ENCODE peak calls at places on chromosomes 4 and X, in five cellular contexts. K is NCI-H1417 treated with DMSO at 0.1 percent for 48 hours, P is DMS 273 treated with DMSO at 0.1 percent for 48 hours, U is spleen, X is hepatocyte. N is an unnamed sample.

GRCh38 chr4:175427751-175428150 is 384.3 kb downstream of the GPM6A start:
- DNase-seq in K (no peak), X (no peak), P (no peak), U (no peak), N (no peak)

GRCh38 chr4:154073107-154073817 is 284.4 kb upstream of the SFRP2 start:
- DNase-seq in U (no peak), K (no peak), P (no peak), X (no peak), N (no peak)

GRCh38 chr4:89682808-89683207 is 154.2 kb downstream of the SNCA start:
- DNase-seq in X (peak; percentile 10), K (no peak), U (no peak), P (no peak), N (no peak)

GRCh38 chrX:97074400-97074799 is 190.7 kb downstream of the RPA4 start:
- DNase-seq in U (no peak), X (no peak), P (no peak), K (no peak), N (no peak)

GRCh38 chr4:174550541-174550940 is 28.3 kb upstream of the HPGD start:
- DNase-seq in K (no peak), X (no peak), U (no peak), P (no peak), N (no peak)

GRCh38 chr4:81465668-81466357 is 5.9 kb downstream of the RASGEF1B start:
- DNase-seq in U (no peak), K (no peak), P (no peak), X (no peak), N (peak; percentile 36)

GRCh38 chr4:180028682-180029081 is 2214.5 kb upstream of the TENM3 start:
- DNase-seq in X (peak; percentile 77), K (no peak), U (peak; percentile 76), P (no peak), N (peak; percentile 63)

GRCh38 chr4:7763788-7764187 is 175.9 kb downstream of the AFAP1 start:
- DNase-seq in P (no peak), K (no peak), X (no peak), U (peak; percentile 38), N (no peak)

GRCh38 chr4:7956306-7957112 is 16.8 kb upstream of the AFAP1 start:
- DNase-seq in U (peak; percentile 82), K (no peak), P (no peak), X (no peak), N (no peak)

GRCh38 chr4:147102596-147102995 is 156.9 kb upstream of the TTC29 start:
- DNase-seq in P (no peak), U (no peak), K (no peak), X (no peak), N (no peak)

GRCh38 chr4:79016878-79017277 is 77.6 kb upstream of the PAQR3 start:
- DNase-seq in P (no peak), K (no peak), X (no peak), U (no peak), N (no peak)

GRCh38 chr4:9933184-9933583 is 88.1 kb downstream of the SLC2A9 start:
- DNase-seq in P (no peak), U (no peak), K (no peak), X (no peak), N (no peak)

GRCh38 chr4:183906736-183907651 is 1.9 kb downstream of the STOX2 start:
- DNase-seq in P (no peak), U (no peak), K (no peak), X (peak; percentile 18), N (no peak)

GRCh38 chr4:2981256-2981804 is 18.0 kb downstream of the GRK4 start:
- DNase-seq in P (no peak), K (no peak), U (no peak), X (no peak), N (no peak)

GRCh38 chrX:147183161-147183560 is 368.6 kb upstream of the CXorf51A start:
- DNase-seq in U (no peak), X (no peak), K (no peak), P (no peak), N (no peak)

GRCh38 chrX:12439396-12439795 is 301.1 kb downstream of the FRMPD4 start:
- DNase-seq in K (no peak), X (no peak), U (no peak), P (no peak), N (no peak)

GRCh38 chr4:7424553-7425111 is 10.1 kb downstream of the PSAPL1 start:
- DNase-seq in P (no peak), K (no peak), X (no peak), U (peak; percentile 67), N (no peak)

GRCh38 chrX:119389854-119390501 is 9.2 kb upstream of the SLC25A43 start:
- DNase-seq in K (no peak), P (no peak), U (no peak), X (no peak), N (no peak)

GRCh38 chr4:113467581-113467980 is 294.0 kb downstream of the CAMK2D start:
- DNase-seq in U (no peak), P (no peak), K (no peak), X (no peak), N (no peak)

GRCh38 chrX:14896273-14896672 is 23.1 kb downstream of the MOSPD2 start:
- DNase-seq in X (no peak), U (no peak), K (no peak), P (no peak), N (no peak)

GRCh38 chr4:12844111-12844510 is 640.0 kb downstream of the RAB28 start:
- DNase-seq in U (no peak), X (no peak), P (no peak), K (no peak), N (no peak)

GRCh38 chr4:153471691-153472080 is 5.5 kb downstream of the TMEM131L start:
- DNase-seq in U (no peak), K (no peak), X (no peak), P (no peak), N (no peak)

GRCh38 chr4:80112236-80112635 is 39.2 kb upstream of the ANTXR2 start:
- DNase-seq in U (no peak), P (no peak), X (no peak), K (no peak), N (no peak)

GRCh38 chr4:152773322-152773721 is 6.2 kb downstream of the TIGD4 start:
- DNase-seq in P (no peak), X (no peak), U (no peak), K (no peak), N (no peak)

GRCh38 chrX:17375631-17376380 is 806 bp downstream of the NHS start:
- DNase-seq in X (peak; percentile 46), P (no peak), K (no peak), U (peak; percentile 71), N (peak; percentile 34)

GRCh38 chr4:96675916-96676315 is 836.0 kb downstream of the PDHA2 start:
- DNase-seq in U (no peak), K (no peak), X (no peak), P (no peak), N (no peak)

GRCh38 chrX:13377537-13377936 is 57.7 kb upstream of the ATXN3L start:
- DNase-seq in K (no peak), P (peak; percentile 99), U (no peak), X (peak; percentile 46), N (no peak)

GRCh38 chr4:17544205-17544604 is 29.2 kb downstream of the CLRN2 start:
- DNase-seq in K (peak; percentile 48), P (no peak), U (no peak), X (peak; percentile 31), N (peak; percentile 75)

GRCh38 chr4:76836860-76837564 is 60.9 kb downstream of the SOWAHB start:
- DNase-seq in P (no peak), K (no peak), U (no peak), X (no peak), N (peak; percentile 19)

GRCh38 chr4:94976371-94977011 is 218.7 kb downstream of the BMPR1B start:
- DNase-seq in K (no peak), P (no peak), X (no peak), U (no peak), N (no peak)

GRCh38 chr4:147830987-147831386 is 99.1 kb downstream of the ARHGAP10 start:
- DNase-seq in U (no peak), X (peak; percentile 21), P (no peak), K (no peak), N (no peak)

GRCh38 chr4:24001945-24002640 is 112.2 kb upstream of the PPARGC1A start:
- DNase-seq in K (no peak), U (no peak), P (no peak), X (no peak), N (no peak)

GRCh38 chrX:51641421-51642021 is 22.8 kb upstream of the CENPVL3 start:
- DNase-seq in X (peak; percentile 61), P (no peak), U (no peak), K (peak; percentile 58), N (peak; percentile 44)

GRCh38 chrX:34586507-34586906 is 70.6 kb downstream of the TMEM47 start:
- DNase-seq in K (no peak), X (no peak), P (no peak), U (no peak), N (no peak)

GRCh38 chrX:44216171-44216570 is 127.3 kb downstream of the EFHC2 start:
- DNase-seq in U (no peak), X (no peak), K (no peak), P (no peak), N (no peak)

GRCh38 chr4:40395908-40396806 is 61.0 kb downstream of the CHRNA9 start:
- DNase-seq in U (no peak), P (peak; percentile 38), K (no peak), X (peak; percentile 37), N (peak; percentile 68)

N was measured in HT-29.